ENCODE peak calls at places on chromosomes 4 and X, in four cellular contexts. One of them, this sample, is unnamed.

GRCh38 chr4:153485860-153486259 is 19.7 kb downstream of the TMEM131L start:
- DNase-seq in HCT116: no peak
- DNase-seq in stimulated activated CD4-positive, alpha-beta T cell treated with anti-CD3 and anti-CD28 coated beads, Interleukin-4, amount 100 ng/mL, for 24 hours: no peak
- DNase-seq in T-helper 22 cell: no peak
- DNase-seq in this sample: no peak

GRCh38 chr4:1309261-1310010 is 19.7 kb downstream of the MAEA start:
- DNase-seq in HCT116: no peak
- DNase-seq in stimulated activated CD4-positive, alpha-beta T cell treated with anti-CD3 and anti-CD28 coated beads, Interleukin-4, amount 100 ng/mL, for 24 hours: peak; percentile 53
- DNase-seq in T-helper 22 cell: peak; percentile 57
- DNase-seq in this sample: no peak

GRCh38 chrX:135520022-135520552 is 373 bp upstream of the INTS6L start:
- DNase-seq in T-helper 22 cell: no peak
- DNase-seq in stimulated activated CD4-positive, alpha-beta T cell treated with anti-CD3 and anti-CD28 coated beads, Interleukin-4, amount 100 ng/mL, for 24 hours: no peak
- DNase-seq in HCT116: no peak
- DNase-seq in this sample: no peak

GRCh38 chr4:158540125-158540907 is 18.6 kb downstream of the RXFP1 start:
- DNase-seq in T-helper 22 cell: no peak
- DNase-seq in HCT116: no peak
- DNase-seq in stimulated activated CD4-positive, alpha-beta T cell treated with anti-CD3 and anti-CD28 coated beads, Interleukin-4, amount 100 ng/mL, for 24 hours: no peak
- DNase-seq in this sample: no peak

GRCh38 chr4:52292245-52292644 is 241.1 kb downstream of the SPATA18 start:
- DNase-seq in stimulated activated CD4-positive, alpha-beta T cell treated with anti-CD3 and anti-CD28 coated beads, Interleukin-4, amount 100 ng/mL, for 24 hours: no peak
- DNase-seq in T-helper 22 cell: no peak
- DNase-seq in HCT116: no peak
- DNase-seq in this sample: no peak

GRCh38 chr4:107619065-107619464 is 101.0 kb downstream of the PAPSS1 start:
- DNase-seq in T-helper 22 cell: no peak
- DNase-seq in HCT116: no peak
- DNase-seq in stimulated activated CD4-positive, alpha-beta T cell treated with anti-CD3 and anti-CD28 coated beads, Interleukin-4, amount 100 ng/mL, for 24 hours: no peak
- DNase-seq in this sample: no peak

GRCh38 chr4:100849319-100849718 is 331.5 kb upstream of the EMCN start:
- DNase-seq in stimulated activated CD4-positive, alpha-beta T cell treated with anti-CD3 and anti-CD28 coated beads, Interleukin-4, amount 100 ng/mL, for 24 hours: no peak
- DNase-seq in HCT116: no peak
- DNase-seq in T-helper 22 cell: no peak
- DNase-seq in this sample: no peak

GRCh38 chr4:184430163-184430562 is 44.2 kb downstream of the IRF2 start:
- DNase-seq in stimulated activated CD4-positive, alpha-beta T cell treated with anti-CD3 and anti-CD28 coated beads, Interleukin-4, amount 100 ng/mL, for 24 hours: no peak
- DNase-seq in T-helper 22 cell: no peak
- DNase-seq in HCT116: no peak
- DNase-seq in this sample: no peak

GRCh38 chr4:2750719-2751605 is 5.2 kb downstream of the TNIP2 start:
- DNase-seq in T-helper 22 cell: no peak
- DNase-seq in HCT116: no peak
- DNase-seq in stimulated activated CD4-positive, alpha-beta T cell treated with anti-CD3 and anti-CD28 coated beads, Interleukin-4, amount 100 ng/mL, for 24 hours: no peak
- DNase-seq in this sample: no peak

GRCh38 chr4:188220006-188220405 is 80.8 kb downstream of the TRIML1 start:
- DNase-seq in T-helper 22 cell: no peak
- DNase-seq in HCT116: no peak
- DNase-seq in stimulated activated CD4-positive, alpha-beta T cell treated with anti-CD3 and anti-CD28 coated beads, Interleukin-4, amount 100 ng/mL, for 24 hours: no peak
- DNase-seq in this sample: no peak

GRCh38 chr4:186204103-186204559 is 12.8 kb downstream of the CYP4V2 start:
- DNase-seq in HCT116: peak; percentile 81
- DNase-seq in T-helper 22 cell: no peak
- DNase-seq in stimulated activated CD4-positive, alpha-beta T cell treated with anti-CD3 and anti-CD28 coated beads, Interleukin-4, amount 100 ng/mL, for 24 hours: no peak
- DNase-seq in this sample: no peak

GRCh38 chrX:3393581-3394111 is 47.2 kb upstream of the MXRA5 start:
- DNase-seq in T-helper 22 cell: no peak
- DNase-seq in HCT116: no peak
- DNase-seq in stimulated activated CD4-positive, alpha-beta T cell treated with anti-CD3 and anti-CD28 coated beads, Interleukin-4, amount 100 ng/mL, for 24 hours: no peak
- DNase-seq in this sample: no peak

GRCh38 chr4:181509073-181509472 is 734.1 kb upstream of the TENM3 start:
- DNase-seq in HCT116: no peak
- DNase-seq in T-helper 22 cell: no peak
- DNase-seq in stimulated activated CD4-positive, alpha-beta T cell treated with anti-CD3 and anti-CD28 coated beads, Interleukin-4, amount 100 ng/mL, for 24 hours: no peak
- DNase-seq in this sample: no peak

GRCh38 chrX:139237141-139237540 is 293.4 kb upstream of the F9 start:
- DNase-seq in stimulated activated CD4-positive, alpha-beta T cell treated with anti-CD3 and anti-CD28 coated beads, Interleukin-4, amount 100 ng/mL, for 24 hours: no peak
- DNase-seq in HCT116: no peak
- DNase-seq in T-helper 22 cell: no peak
- DNase-seq in this sample: no peak

GRCh38 chr4:186820371-186820990 is 96.8 kb upstream of the FAT1 start:
- DNase-seq in T-helper 22 cell: no peak
- DNase-seq in stimulated activated CD4-positive, alpha-beta T cell treated with anti-CD3 and anti-CD28 coated beads, Interleukin-4, amount 100 ng/mL, for 24 hours: no peak
- DNase-seq in HCT116: peak; percentile 71
- DNase-seq in this sample: no peak

GRCh38 chr4:39036172-39036571 is 4.0 kb upstream of the TMEM156 start:
- DNase-seq in HCT116: no peak
- DNase-seq in T-helper 22 cell: no peak
- DNase-seq in stimulated activated CD4-positive, alpha-beta T cell treated with anti-CD3 and anti-CD28 coated beads, Interleukin-4, amount 100 ng/mL, for 24 hours: no peak
- DNase-seq in this sample: peak; percentile 98

GRCh38 chr4:62474802-62475201 is 1274.7 kb downstream of the ADGRL3 start:
- DNase-seq in T-helper 22 cell: no peak
- DNase-seq in stimulated activated CD4-positive, alpha-beta T cell treated with anti-CD3 and anti-CD28 coated beads, Interleukin-4, amount 100 ng/mL, for 24 hours: no peak
- DNase-seq in HCT116: no peak
- DNase-seq in this sample: no peak

GRCh38 chr4:54228064-54228527 is 997 bp upstream of the PDGFRA start:
- DNase-seq in HCT116: no peak
- DNase-seq in stimulated activated CD4-positive, alpha-beta T cell treated with anti-CD3 and anti-CD28 coated beads, Interleukin-4, amount 100 ng/mL, for 24 hours: peak; percentile 38
- DNase-seq in T-helper 22 cell: no peak
- DNase-seq in this sample: no peak

GRCh38 chrX:13851996-13852695 is 35.3 kb upstream of the GPM6B start:
- DNase-seq in T-helper 22 cell: no peak
- DNase-seq in HCT116: no peak
- DNase-seq in stimulated activated CD4-positive, alpha-beta T cell treated with anti-CD3 and anti-CD28 coated beads, Interleukin-4, amount 100 ng/mL, for 24 hours: no peak
- DNase-seq in this sample: no peak

GRCh38 chrX:11579856-11580595 is 85.7 kb downstream of the ARHGAP6 start:
- DNase-seq in T-helper 22 cell: no peak
- DNase-seq in stimulated activated CD4-positive, alpha-beta T cell treated with anti-CD3 and anti-CD28 coated beads, Interleukin-4, amount 100 ng/mL, for 24 hours: no peak
- DNase-seq in HCT116: no peak
- DNase-seq in this sample: no peak

GRCh38 chrX:133249659-133250058 is 31.5 kb upstream of the TFDP3 start:
- DNase-seq in stimulated activated CD4-positive, alpha-beta T cell treated with anti-CD3 and anti-CD28 coated beads, Interleukin-4, amount 100 ng/mL, for 24 hours: no peak
- DNase-seq in HCT116: no peak
- DNase-seq in T-helper 22 cell: no peak
- DNase-seq in this sample: no peak

GRCh38 chr4:8015512-8015911 is 75.9 kb upstream of the AFAP1 start:
- DNase-seq in stimulated activated CD4-positive, alpha-beta T cell treated with anti-CD3 and anti-CD28 coated beads, Interleukin-4, amount 100 ng/mL, for 24 hours: no peak
- DNase-seq in HCT116: no peak
- DNase-seq in T-helper 22 cell: no peak
- DNase-seq in this sample: no peak

GRCh38 chr4:142719854-142720541 is 126.1 kb downstream of the INPP4B start:
- DNase-seq in stimulated activated CD4-positive, alpha-beta T cell treated with anti-CD3 and anti-CD28 coated beads, Interleukin-4, amount 100 ng/mL, for 24 hours: peak; percentile 11
- DNase-seq in T-helper 22 cell: no peak
- DNase-seq in HCT116: peak; percentile 68
- DNase-seq in this sample: peak; percentile 65

GRCh38 chr4:127776620-127777019 is 5.5 kb upstream of the HSPA4L start:
- DNase-seq in stimulated activated CD4-positive, alpha-beta T cell treated with anti-CD3 and anti-CD28 coated beads, Interleukin-4, amount 100 ng/mL, for 24 hours: no peak
- DNase-seq in T-helper 22 cell: no peak
- DNase-seq in HCT116: no peak
- DNase-seq in this sample: peak; percentile 66

GRCh38 chr4:184417802-184418511 is 56.4 kb downstream of the IRF2 start:
- DNase-seq in stimulated activated CD4-positive, alpha-beta T cell treated with anti-CD3 and anti-CD28 coated beads, Interleukin-4, amount 100 ng/mL, for 24 hours: peak; percentile 31
- DNase-seq in T-helper 22 cell: peak; percentile 19
- DNase-seq in HCT116: peak; percentile 51
- DNase-seq in this sample: no peak

GRCh38 chrX:23333842-23334535 is 660 bp upstream of the PTCHD1 start:
- DNase-seq in HCT116: no peak
- DNase-seq in T-helper 22 cell: no peak
- DNase-seq in stimulated activated CD4-positive, alpha-beta T cell treated with anti-CD3 and anti-CD28 coated beads, Interleukin-4, amount 100 ng/mL, for 24 hours: no peak
- DNase-seq in this sample: no peak

GRCh38 chrX:149152941-149153340 is 352.2 kb downstream of the IDS start:
- DNase-seq in HCT116: no peak
- DNase-seq in stimulated activated CD4-positive, alpha-beta T cell treated with anti-CD3 and anti-CD28 coated beads, Interleukin-4, amount 100 ng/mL, for 24 hours: no peak
- DNase-seq in T-helper 22 cell: no peak
- DNase-seq in this sample: no peak

GRCh38 chr4:80213117-80213815 is 16.0 kb downstream of the PRDM8 start:
- DNase-seq in stimulated activated CD4-positive, alpha-beta T cell treated with anti-CD3 and anti-CD28 coated beads, Interleukin-4, amount 100 ng/mL, for 24 hours: no peak
- DNase-seq in T-helper 22 cell: no peak
- DNase-seq in HCT116: no peak
- DNase-seq in this sample: no peak

GRCh38 chrX:13194291-13195103 is 125.4 kb downstream of the ATXN3L start:
- DNase-seq in HCT116: no peak
- DNase-seq in stimulated activated CD4-positive, alpha-beta T cell treated with anti-CD3 and anti-CD28 coated beads, Interleukin-4, amount 100 ng/mL, for 24 hours: no peak
- DNase-seq in T-helper 22 cell: no peak
- DNase-seq in this sample: peak; percentile 90

GRCh38 chr4:79927931-79928330 is 145.1 kb downstream of the ANTXR2 start:
- DNase-seq in HCT116: no peak
- DNase-seq in stimulated activated CD4-positive, alpha-beta T cell treated with anti-CD3 and anti-CD28 coated beads, Interleukin-4, amount 100 ng/mL, for 24 hours: no peak
- DNase-seq in T-helper 22 cell: no peak
- DNase-seq in this sample: no peak

GRCh38 chr4:183335369-183335940 is 13.2 kb upstream of the CLDN24 start:
- DNase-seq in T-helper 22 cell: no peak
- DNase-seq in HCT116: peak; percentile 68
- DNase-seq in stimulated activated CD4-positive, alpha-beta T cell treated with anti-CD3 and anti-CD28 coated beads, Interleukin-4, amount 100 ng/mL, for 24 hours: no peak
- DNase-seq in this sample: peak; percentile 76

GRCh38 chr4:119034276-119035008 is 101.2 kb upstream of the MYOZ2 start:
- DNase-seq in T-helper 22 cell: no peak
- DNase-seq in HCT116: no peak
- DNase-seq in stimulated activated CD4-positive, alpha-beta T cell treated with anti-CD3 and anti-CD28 coated beads, Interleukin-4, amount 100 ng/mL, for 24 hours: no peak
- DNase-seq in this sample: no peak

GRCh38 chr4:35399912-35400311 is 844.4 kb downstream of the ARAP2 start:
- DNase-seq in HCT116: no peak
- DNase-seq in stimulated activated CD4-positive, alpha-beta T cell treated with anti-CD3 and anti-CD28 coated beads, Interleukin-4, amount 100 ng/mL, for 24 hours: no peak
- DNase-seq in T-helper 22 cell: no peak
- DNase-seq in this sample: no peak

GRCh38 chr4:118798658-118799057 is 37.3 kb downstream of the SEC24D start:
- DNase-seq in HCT116: no peak
- DNase-seq in T-helper 22 cell: no peak
- DNase-seq in stimulated activated CD4-positive, alpha-beta T cell treated with anti-CD3 and anti-CD28 coated beads, Interleukin-4, amount 100 ng/mL, for 24 hours: no peak
- DNase-seq in this sample: no peak

GRCh38 chr4:128416921-128417320 is 129.3 kb upstream of the PGRMC2 start:
- DNase-seq in HCT116: no peak
- DNase-seq in T-helper 22 cell: no peak
- DNase-seq in stimulated activated CD4-positive, alpha-beta T cell treated with anti-CD3 and anti-CD28 coated beads, Interleukin-4, amount 100 ng/mL, for 24 hours: no peak
- DNase-seq in this sample: no peak

GRCh38 chrX:131677655-131678628 is 134.1 kb downstream of the OR13H1 start:
- DNase-seq in stimulated activated CD4-positive, alpha-beta T cell treated with anti-CD3 and anti-CD28 coated beads, Interleukin-4, amount 100 ng/mL, for 24 hours: peak; percentile 33
- DNase-seq in HCT116: peak; percentile 18
- DNase-seq in T-helper 22 cell: peak; percentile 17
- DNase-seq in this sample: peak; percentile 46

GRCh38 chr4:154082760-154083530 is 294.1 kb upstream of the SFRP2 start:
- DNase-seq in T-helper 22 cell: no peak
- DNase-seq in stimulated activated CD4-positive, alpha-beta T cell treated with anti-CD3 and anti-CD28 coated beads, Interleukin-4, amount 100 ng/mL, for 24 hours: no peak
- DNase-seq in HCT116: no peak
- DNase-seq in this sample: no peak

GRCh38 chr4:1238676-1239000 is 10.3 kb downstream of the CTBP1 start:
- DNase-seq in T-helper 22 cell: no peak
- DNase-seq in HCT116: no peak
- DNase-seq in stimulated activated CD4-positive, alpha-beta T cell treated with anti-CD3 and anti-CD28 coated beads, Interleukin-4, amount 100 ng/mL, for 24 hours: no peak
- DNase-seq in this sample: no peak

This sample was measured in PC-9.